ENCODE peak calls at places on chromosomes 12 and 14, in four cellular contexts. E is uterus, M is left ventricle myocardium inferior, D is OCI-LY7. R is an unnamed sample.

GRCh38 chr12:94362653-94363052 is 97.0 kb downstream of the CEP83 start:
- DNase-seq in E (no peak), M (no peak), D (no peak), R (no peak)

GRCh38 chr14:34403646-34404045 is 58.4 kb downstream of the SPTSSA start:
- DNase-seq in E (no peak), D (no peak), M (no peak), R (no peak)

GRCh38 chr12:59736786-59737185 is 141.0 kb downstream of the SLC16A7 start:
- DNase-seq in D (no peak), E (no peak), M (no peak), R (no peak)

GRCh38 chr14:75459099-75459741 is 31.4 kb downstream of the JDP2 start:
- DNase-seq in M (peak), E (no peak), D (no peak), R (no peak)

GRCh38 chr12:40552868-40553267 is 139.4 kb upstream of the CNTN1 start:
- DNase-seq in E (no peak), D (no peak), M (no peak), R (no peak)

GRCh38 chr12:101715045-101715444 is 17.6 kb downstream of the CHPT1 start:
- DNase-seq in M (no peak), D (no peak), E (no peak), R (no peak)

GRCh38 chr12:126219139-126219538 is 1153.9 kb downstream of the AACS start:
- DNase-seq in M (no peak), D (no peak), E (no peak), R (no peak)

GRCh38 chr12:47364251-47364650 is 284.5 kb upstream of the AMIGO2 start:
- DNase-seq in E (no peak), M (no peak), D (no peak), R (no peak)

GRCh38 chr12:122128481-122128880 is 45.5 kb downstream of the IL31 start:
- DNase-seq in E (no peak), D (no peak), M (no peak), R (no peak)

GRCh38 chr12:9363145-9363544 is 154.9 kb upstream of the PZP start:
- DNase-seq in E (no peak), M (no peak), D (no peak), R (no peak)

GRCh38 chr12:107053709-107054108 is 39.6 kb downstream of the CRY1 start:
- DNase-seq in E (no peak), M (no peak), D (no peak), R (no peak)

GRCh38 chr12:81598205-81598604 is 160.9 kb downstream of the PPFIA2 start:
- DNase-seq in D (no peak), M (no peak), E (no peak), R (no peak)

GRCh38 chr12:126343352-126343751 is 1278.1 kb downstream of the AACS start:
- DNase-seq in M (no peak), D (no peak), E (no peak), R (no peak)

GRCh38 chr14:98231210-98231609 is 1040.8 kb downstream of the BCL11B start:
- DNase-seq in E (no peak), M (no peak), D (no peak), R (no peak)

GRCh38 chr12:30877110-30877875 is 49.3 kb upstream of the TSPAN11 start:
- DNase-seq in E (no peak), D (no peak), M (no peak), R (no peak)

GRCh38 chr12:75322464-75322863 is 7.7 kb downstream of the CAPS2 start:
- DNase-seq in E (no peak), D (no peak), M (no peak), R (no peak)

GRCh38 chr12:116964004-116964739 is 53.4 kb downstream of the FBXW8 start:
- DNase-seq in M (no peak), D (no peak), E (no peak), R (no peak)

GRCh38 chr12:100401660-100402059 is 44.8 kb downstream of the SLC17A8 start:
- DNase-seq in E (no peak), M (no peak), D (no peak), R (no peak)

GRCh38 chr12:58249610-58250009 is 308.2 kb downstream of the ATP23 start:
- DNase-seq in E (no peak), M (no peak), D (no peak), R (peak)
- TF ChIP-seq CTCF in E (no peak), M (no peak), D (no peak), R (no peak)

DNA sequence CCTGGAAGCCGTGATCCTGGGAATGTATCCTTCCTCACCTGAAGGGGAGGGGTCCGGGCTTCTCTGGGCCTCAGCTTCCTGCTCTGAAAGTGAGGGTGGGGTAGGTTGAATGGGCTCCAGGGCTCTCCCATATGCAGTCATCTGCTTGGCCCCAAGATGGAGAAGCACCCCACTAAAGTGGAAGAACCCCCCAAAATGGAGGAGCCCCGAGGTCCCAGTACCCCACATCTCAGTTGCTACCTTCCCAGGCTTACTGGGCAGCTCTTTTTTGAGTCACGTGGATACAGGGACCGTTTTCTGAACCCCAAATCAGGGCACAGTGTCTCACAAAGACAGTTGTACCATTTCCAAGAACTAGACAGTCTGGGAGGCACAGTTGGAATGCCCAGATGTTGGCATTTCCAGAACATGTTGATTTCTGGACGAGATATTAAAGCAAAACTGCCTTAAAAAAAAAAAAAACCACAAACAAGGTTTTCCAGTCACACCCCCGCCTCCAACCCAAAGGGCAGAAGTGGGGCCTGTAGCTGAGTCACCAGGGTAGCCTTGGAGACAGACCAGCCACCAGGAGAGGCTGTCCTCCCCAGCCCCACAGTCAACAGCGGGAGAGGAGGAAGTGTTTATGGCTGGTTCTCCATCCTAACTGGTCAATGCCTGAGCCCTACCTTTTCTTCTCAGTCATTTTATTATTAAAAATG is 12.1 kb downstream of the VASH1 start:
- DNase-seq in D (no peak), E (peak), M (peak), R (peak)
- TF ChIP-seq CTCF in D (no peak), E (peak), M (no peak), R (no peak)

GRCh38 chr12:23028158-23028802 is 403.3 kb downstream of the ETNK1 start:
- DNase-seq in E (no peak), D (no peak), M (no peak), R (no peak)
- TF ChIP-seq CTCF in E (no peak), D (no peak), M (no peak), R (no peak)

DNA sequence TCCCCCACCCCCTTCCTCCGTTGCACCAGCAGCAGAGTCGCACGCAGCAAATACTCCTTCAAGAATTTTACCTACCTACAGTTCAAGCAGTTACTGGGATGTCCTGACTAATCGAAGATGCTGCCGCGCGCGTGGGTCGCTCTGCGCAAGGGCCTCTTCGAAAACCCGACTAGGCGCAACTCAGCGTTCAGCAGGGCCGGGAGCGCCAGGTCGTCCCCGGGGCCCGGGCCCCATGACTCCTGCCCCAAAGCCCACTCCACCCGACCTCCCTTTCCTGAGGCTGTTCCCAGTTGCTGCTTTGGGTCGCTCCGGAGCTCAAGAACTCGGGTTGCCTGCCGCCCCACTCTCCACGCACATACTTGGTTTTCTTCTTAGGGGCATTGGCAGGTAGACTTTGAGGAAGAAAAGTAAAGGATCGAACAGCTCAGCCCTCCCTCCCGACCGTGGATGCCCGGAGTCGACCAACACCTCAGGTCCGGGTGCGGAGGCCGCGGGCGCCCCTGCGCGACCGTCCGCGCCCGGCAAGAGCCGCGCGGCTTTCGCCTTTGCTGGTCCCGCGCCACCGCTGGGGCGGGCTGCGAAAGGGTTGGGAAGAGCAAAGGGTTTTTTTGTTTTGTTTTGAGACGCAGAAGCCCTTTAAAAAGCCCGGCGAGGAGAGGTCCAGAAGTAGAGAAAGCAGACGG is 1.9 kb downstream of the BMP4 start:
- DNase-seq in D (no peak), M (peak), E (peak), R (peak)
- TF ChIP-seq CTCF in D (no peak), M (peak), E (no peak), R (no peak)

DNA sequence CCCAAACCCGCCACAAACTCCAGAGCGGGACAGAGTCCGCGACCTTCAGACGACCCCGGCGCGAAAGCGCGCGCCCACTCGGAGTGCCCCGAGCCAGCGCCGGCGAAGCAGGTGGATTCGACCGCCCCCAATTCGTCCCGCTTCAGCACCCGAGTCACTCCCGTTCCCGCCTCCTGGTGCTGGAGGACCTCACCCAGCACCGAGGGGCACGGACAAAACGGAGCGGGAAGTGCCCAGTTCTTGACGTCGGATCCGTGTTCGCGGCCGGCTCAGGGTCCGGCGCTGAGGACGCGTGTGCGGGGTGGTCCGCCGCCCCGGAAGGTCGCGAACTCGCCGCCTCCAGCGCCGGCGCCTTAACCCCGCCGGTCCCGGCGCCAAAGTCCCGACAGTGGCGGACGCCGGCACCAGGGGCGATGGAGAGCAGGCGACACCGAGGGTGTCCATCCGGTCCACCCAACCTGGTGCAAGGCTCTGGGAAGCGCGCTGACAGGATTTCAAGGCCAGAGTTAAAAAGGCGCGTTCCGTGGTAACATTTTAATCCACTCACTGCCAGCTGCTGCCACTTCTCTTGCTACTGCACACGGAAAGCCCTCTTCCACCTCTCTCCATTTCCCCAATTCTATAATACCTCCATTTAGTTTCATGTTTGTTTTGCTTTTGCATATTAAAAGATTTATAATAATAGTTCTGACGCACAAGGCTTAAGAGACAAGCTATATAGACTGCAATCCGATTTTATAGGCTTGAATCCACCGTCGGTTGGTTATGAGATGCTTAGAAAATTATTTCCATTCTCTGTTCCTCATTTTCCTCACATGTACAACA is 240.0 kb upstream of the CPNE8 start:
- DNase-seq in D (no peak), M (peak), E (peak), R (peak)
- TF ChIP-seq CTCF in D (peak), M (peak), E (peak), R (peak)

DNA sequence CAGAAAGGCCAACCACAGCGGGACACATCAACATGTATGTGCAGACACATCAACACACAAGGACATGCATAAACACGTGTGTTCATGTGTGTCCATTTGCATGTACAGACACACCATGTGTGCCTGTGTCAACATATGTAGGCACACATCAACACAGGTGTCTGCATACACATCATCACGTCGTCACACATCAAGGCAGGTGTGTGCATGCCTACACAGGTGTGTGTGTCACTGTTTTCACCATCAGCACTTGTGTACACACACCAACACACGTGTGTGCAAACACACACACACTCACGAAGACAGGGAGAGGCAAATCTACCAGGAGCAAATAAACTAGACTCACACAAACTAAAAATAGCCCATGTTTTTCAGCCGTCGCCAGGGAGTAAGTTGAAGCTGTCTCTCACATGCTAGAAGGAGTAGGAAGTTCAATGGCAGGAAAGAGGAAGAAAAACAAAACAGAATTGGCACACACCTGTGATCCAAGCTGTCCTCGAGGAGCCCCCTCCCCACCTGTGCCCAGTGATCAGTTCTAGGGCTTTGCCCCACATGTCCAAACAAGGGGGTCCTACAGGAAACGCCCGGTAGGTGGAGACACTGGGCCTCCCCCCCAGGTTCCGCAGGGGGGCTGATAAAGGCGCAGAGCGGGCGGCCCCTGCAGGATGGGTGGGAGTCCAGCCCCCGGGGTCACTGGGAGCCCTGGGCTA is 7.4 kb downstream of the SCARB1 start:
- DNase-seq in D (peak), E (no peak), M (no peak), R (no peak)
- TF ChIP-seq CTCF in D (peak), E (no peak), M (peak), R (peak)

DNA sequence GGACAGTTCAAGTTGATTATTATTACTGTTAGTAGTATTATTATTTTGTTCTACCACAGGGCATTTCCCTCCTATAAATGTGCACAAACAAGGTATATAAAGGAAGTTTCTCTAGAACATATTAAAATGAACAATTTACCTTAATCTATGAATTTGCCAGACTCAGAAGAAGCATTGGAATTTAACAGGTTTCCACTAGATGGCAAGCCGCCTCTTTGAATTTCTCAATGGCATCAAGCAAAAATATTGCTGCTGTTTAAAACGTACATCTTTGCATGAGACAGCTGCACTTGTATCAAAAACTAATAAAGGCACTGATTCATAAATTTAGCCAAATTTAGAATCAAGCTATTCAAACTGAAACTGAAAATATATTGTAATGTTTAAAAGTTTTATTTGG is 34.6 kb upstream of the MIS18BP1 start:
- DNase-seq in M (no peak), D (no peak), E (no peak), R (no peak)
- TF ChIP-seq CTCF in M (peak), D (peak), E (no peak), R (no peak)

GRCh38 chr14:93952829-93953228 is 23.5 kb downstream of the ASB2 start:
- DNase-seq in D (no peak), E (no peak), M (no peak), R (no peak)

GRCh38 chr14:93953739-93954515 is 22.4 kb downstream of the ASB2 start:
- DNase-seq in D (no peak), E (no peak), M (no peak), R (no peak)

GRCh38 chr14:93954516-93954830 is 21.9 kb downstream of the ASB2 start:
- DNase-seq in E (no peak), D (no peak), M (no peak), R (no peak)

GRCh38 chr14:93951798-93952540 is 24.4 kb downstream of the ASB2 start:
- DNase-seq in E (no peak), M (no peak), D (no peak), R (no peak)

GRCh38 chr14:93953263-93953662 is 23.1 kb downstream of the ASB2 start:
- DNase-seq in M (no peak), D (peak), E (no peak), R (no peak)
- TF ChIP-seq CTCF in M (peak), D (peak), E (no peak), R (peak)

GRCh38 chr14:23054000-23054811 is 3.1 kb downstream of the CDH24 start:
- DNase-seq in D (peak), E (no peak), M (no peak), R (no peak)
- TF ChIP-seq CTCF in D (peak), E (no peak), M (peak), R (peak)

DNA sequence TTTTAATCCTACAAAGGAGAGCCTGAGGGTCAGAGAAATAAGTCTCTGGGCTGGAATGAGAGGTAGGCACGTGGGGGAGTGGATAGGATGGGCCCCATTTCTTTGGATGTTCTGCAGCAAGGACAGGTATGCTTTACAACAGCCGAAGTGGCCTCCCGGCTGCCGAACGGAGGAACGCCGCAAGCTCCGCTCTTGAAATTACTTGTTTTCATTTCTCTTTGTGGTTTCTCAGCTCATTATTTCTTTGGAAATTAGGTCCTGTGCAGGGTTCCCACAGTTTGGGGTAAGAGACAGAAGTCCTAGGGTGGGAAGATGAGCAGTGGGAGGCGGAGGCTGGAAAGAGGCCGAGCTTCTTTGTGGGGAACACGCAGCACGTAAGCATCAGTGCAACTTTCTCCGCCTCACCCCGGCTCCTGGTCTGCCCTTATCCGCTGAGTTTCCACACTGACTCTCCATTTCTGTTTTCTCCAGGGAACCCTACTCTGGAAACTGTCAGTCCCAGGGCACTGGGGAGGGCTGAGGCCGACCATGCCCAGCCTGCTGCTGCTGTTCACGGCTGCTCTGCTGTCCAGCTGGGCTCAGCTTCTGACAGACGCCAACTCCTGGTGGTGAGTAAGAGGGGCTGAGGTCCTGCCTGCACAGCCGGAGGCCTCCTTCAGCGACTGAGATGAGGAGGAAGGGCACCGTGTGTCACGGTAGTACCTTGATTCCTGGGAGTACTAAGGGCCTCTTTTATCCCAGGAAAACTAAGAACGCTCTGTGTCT is 2.0 kb downstream of the WNT5B start:
- DNase-seq in E (no peak), M (no peak), D (no peak), R (no peak)
- TF ChIP-seq CTCF in E (no peak), M (no peak), D (no peak), R (no peak)